ENCODE peak calls at places on chromosomes 16 and 17, in eight cellular contexts. G is PC-3, P is foreskin fibroblast, M is thoracic aorta, I is brain microvascular endothelial cell, Z is IMR-90, A is Caco-2, D is RWPE1. H is an unnamed sample.

GRCh38 chr16:249431-249830 is 14.8 kb downstream of the FAM234A start:
- DNase-seq in A (no peak), M (no peak), P (no peak), Z (no peak), G (no peak), D (no peak), I (no peak), H (no peak)

GRCh38 chr16:78058165-78058564 is 35.8 kb downstream of the CLEC3A start:
- DNase-seq in I (no peak), Z (no peak), G (no peak), M (no peak), P (no peak), A (no peak), D (no peak), H (no peak)

GRCh38 chr17:36946726-36947091 is 2.0 kb upstream of the AATF start:
- DNase-seq in Z (no peak), A (no peak), M (no peak), P (no peak), I (no peak), D (no peak), G (no peak), H (no peak)

GRCh38 chr17:45751466-45751865 is 32.7 kb upstream of the CRHR1 start:
- DNase-seq in Z (no peak), D (no peak), P (no peak), G (no peak), I (no peak), A (no peak), M (no peak), H (no peak)

GRCh38 chr16:75304521-75305363 is 53.3 kb upstream of the BCAR1 start:
- DNase-seq in G (peak), P (peak), M (peak), Z (peak), D (peak), A (peak), I (peak), H (peak)

GRCh38 chr17:43170766-43171681 is at the start of gene NBR1:
- DNase-seq in D (peak), I (peak), Z (peak), G (peak), A (peak), P (peak), M (peak), H (peak)

GRCh38 chr16:85252014-85252413 is 139.7 kb upstream of the CIBAR2 start:
- DNase-seq in Z (no peak), G (no peak), M (no peak), D (no peak), A (no peak), P (no peak), I (no peak), H (no peak)

GRCh38 chr16:71340406-71340805 is 18.1 kb upstream of the CALB2 start:
- DNase-seq in D (no peak), G (no peak), I (no peak), P (no peak), M (no peak), A (no peak), Z (no peak), H (no peak)

GRCh38 chr17:51256101-51256500 is 3.7 kb downstream of the MBTD1 start:
- DNase-seq in M (no peak), I (no peak), Z (no peak), G (no peak), P (no peak), D (no peak), A (no peak), H (no peak)

GRCh38 chr17:38915639-38915995 is 9.8 kb upstream of the LASP1NB start:
- DNase-seq in M (no peak), G (no peak), I (no peak), Z (no peak), A (no peak), D (no peak), P (no peak), H (no peak)

GRCh38 chr17:38918129-38918913 is 7.1 kb upstream of the LASP1NB start:
- DNase-seq in M (no peak), Z (no peak), G (no peak), D (no peak), A (no peak), I (no peak), P (no peak), H (no peak)

GRCh38 chr17:38916771-38917170 is 8.6 kb upstream of the LASP1NB start:
- DNase-seq in M (no peak), G (no peak), D (no peak), I (no peak), A (no peak), P (no peak), Z (no peak), H (no peak)

GRCh38 chr17:38918916-38919315 is 6.5 kb upstream of the LASP1NB start:
- DNase-seq in A (no peak), I (no peak), P (no peak), Z (no peak), M (no peak), D (no peak), G (no peak), H (no peak)

GRCh38 chr17:38917259-38917658 is 8.2 kb upstream of the LASP1NB start:
- DNase-seq in A (no peak), G (peak), D (no peak), I (no peak), M (no peak), Z (no peak), P (no peak), H (no peak)
- TF ChIP-seq CTCF in A (no peak), G (no peak), D (no peak), I (peak), M (no peak), Z (peak), P (no peak), H (no peak)

GRCh38 chr17:49515196-49515770 is 20.2 kb downstream of the NGFR start:
- DNase-seq in A (peak), Z (peak), P (peak), M (peak), D (peak), I (peak), G (peak), H (peak)
- TF ChIP-seq CTCF in A (no peak), Z (peak), P (peak), M (peak), D (no peak), I (peak), G (no peak), H (peak)

DNA sequence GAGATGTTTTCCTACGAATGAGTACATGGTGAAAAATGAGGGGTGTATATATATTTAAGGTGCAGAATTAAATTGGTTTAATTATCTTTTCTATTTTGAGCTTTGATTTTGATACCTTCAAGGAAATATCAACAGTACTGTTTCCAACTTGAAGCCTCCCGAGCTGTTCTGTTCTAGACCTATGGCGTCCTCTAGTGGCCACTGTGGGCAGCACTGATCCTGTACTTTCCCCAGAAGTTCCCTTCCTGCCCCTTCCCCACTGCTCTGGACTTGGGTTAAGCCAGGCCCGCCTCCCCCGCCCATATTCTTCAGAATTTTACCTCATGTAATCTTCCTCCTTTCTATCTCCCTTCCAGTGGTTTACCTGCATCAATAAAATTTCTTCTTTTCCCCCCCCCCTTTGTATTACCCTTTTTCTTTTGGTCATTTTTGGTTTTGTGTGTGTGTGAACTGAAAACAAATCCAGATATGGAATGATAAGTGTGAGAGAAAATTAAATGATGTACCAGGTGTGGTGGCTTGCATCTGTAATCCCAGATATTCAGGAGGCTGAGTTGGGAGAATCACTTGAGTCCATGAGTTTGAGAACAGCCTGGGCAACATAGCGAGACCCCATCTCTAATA is 1643.5 kb downstream of the TP53TG3F start:
- DNase-seq in I (no peak), G (no peak), P (no peak), D (no peak), Z (no peak), A (no peak), M (no peak), H (no peak)
- TF ChIP-seq CTCF in I (peak), G (no peak), P (no peak), D (no peak), Z (no peak), A (no peak), M (no peak), H (no peak)

GRCh38 chr17:40501499-40501911 is at the start of gene TNS4:
- DNase-seq in G (peak), D (peak), A (no peak), I (no peak), M (no peak), Z (no peak), P (no peak), H (no peak)

GRCh38 chr17:40500190-40500589 is 1.2 kb downstream of the TNS4 start:
- DNase-seq in M (no peak), P (no peak), I (no peak), A (no peak), D (no peak), Z (no peak), G (no peak), H (no peak)

GRCh38 chr17:40500709-40501108 is 714 bp downstream of the TNS4 start:
- DNase-seq in P (no peak), M (no peak), I (no peak), G (no peak), A (no peak), D (no peak), Z (no peak), H (no peak)

GRCh38 chr17:40498281-40499084 is 2.9 kb downstream of the TNS4 start:
- DNase-seq in G (no peak), M (no peak), D (no peak), A (no peak), Z (no peak), I (no peak), P (no peak), H (no peak)

DNA sequence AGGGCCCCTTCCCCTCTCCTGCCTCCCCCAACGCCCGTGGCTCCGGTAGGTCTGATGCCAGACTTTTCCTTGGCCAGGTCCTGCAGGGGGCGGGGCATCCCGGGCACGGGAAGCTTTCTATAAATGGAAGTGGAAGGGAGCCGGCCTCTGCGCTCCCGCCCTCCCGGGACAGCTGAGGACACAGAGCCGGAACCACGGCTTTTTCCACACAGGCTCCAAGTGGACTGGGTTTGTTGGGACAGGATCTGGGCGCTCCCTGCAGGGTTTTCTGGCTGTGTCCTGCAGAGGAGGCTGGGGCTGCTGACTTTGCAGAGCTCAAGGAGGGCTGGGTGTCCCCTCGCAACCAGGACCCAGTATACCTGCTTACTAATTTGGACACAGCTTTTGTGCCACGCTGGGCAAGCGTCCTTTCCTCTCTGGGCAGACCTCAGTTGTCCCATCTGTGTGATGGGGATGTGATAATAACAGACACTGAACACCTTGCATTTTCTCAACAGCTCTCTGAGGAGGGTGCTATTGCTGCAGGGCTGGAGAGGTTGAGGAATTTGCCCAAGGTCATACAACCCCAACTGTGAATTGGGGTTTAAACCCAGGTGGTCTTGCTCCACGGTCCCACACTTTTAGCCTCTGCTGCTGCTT is 1.8 kb downstream of the TNS4 start:
- DNase-seq in P (peak), D (no peak), Z (peak), A (peak), M (peak), I (peak), G (peak), H (no peak)
- TF ChIP-seq CTCF in P (no peak), D (no peak), Z (no peak), A (no peak), M (no peak), I (peak), G (no peak), H (peak)

DNA sequence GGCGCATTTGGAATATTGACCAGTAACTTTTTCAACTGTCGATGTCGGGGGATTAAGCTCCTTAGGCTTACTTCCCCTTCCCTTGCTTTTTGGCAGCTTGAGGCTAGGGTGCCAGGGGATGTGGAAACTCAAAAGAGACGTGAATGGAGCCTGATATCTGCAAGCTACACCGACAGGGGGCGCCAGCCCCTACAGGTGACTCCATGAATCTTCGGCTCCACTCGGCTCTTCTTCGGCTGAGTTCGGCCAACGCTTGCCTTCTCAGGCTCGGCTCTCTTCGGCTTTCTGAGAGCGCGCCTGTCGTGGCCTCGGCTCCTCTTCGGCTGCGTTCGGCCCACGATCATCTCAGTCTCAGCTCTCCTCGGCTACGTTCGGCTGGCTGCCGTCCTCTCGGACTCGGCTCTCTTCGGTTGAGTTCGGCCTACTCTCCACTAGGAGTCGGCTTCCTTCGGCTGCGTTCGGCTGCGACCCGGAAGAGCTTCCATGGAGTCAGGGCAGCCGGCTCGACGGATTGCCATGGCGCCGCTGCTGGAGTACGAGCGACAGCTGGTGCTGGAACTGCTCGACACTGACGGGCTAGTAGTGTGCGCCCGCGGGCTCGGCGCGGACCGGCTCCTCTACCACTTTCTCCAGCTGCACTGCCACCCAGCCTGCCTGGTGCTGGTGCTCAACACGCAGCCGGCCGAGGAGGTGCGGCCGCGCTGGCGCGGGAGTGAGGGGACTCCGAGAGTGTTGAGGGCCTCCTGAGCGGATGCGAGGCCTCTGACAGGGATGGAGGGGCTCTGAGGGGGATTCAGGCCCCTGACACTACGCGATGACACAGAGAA is at the start of gene ERCC4:
- DNase-seq in I (peak), P (peak), D (peak), M (peak), A (peak), Z (peak), G (peak), H (peak)
- TF ChIP-seq CTCF in I (peak), P (peak), D (peak), M (peak), A (peak), Z (peak), G (peak), H (peak)

GRCh38 chr17:17694229-17695081 is 13.2 kb downstream of the RAI1 start:
- DNase-seq in P (peak), G (peak), Z (peak), A (peak), I (peak), D (peak), M (peak), H (no peak)

GRCh38 chr17:17693955-17694228 is 12.6 kb downstream of the RAI1 start:
- DNase-seq in I (no peak), Z (no peak), M (no peak), D (no peak), P (no peak), A (no peak), G (no peak), H (no peak)

GRCh38 chr17:17692353-17693252 is 11.3 kb downstream of the RAI1 start:
- DNase-seq in M (no peak), P (no peak), I (no peak), Z (no peak), D (no peak), G (peak), A (no peak), H (no peak)

GRCh38 chr17:17691468-17692263 is 10.4 kb downstream of the RAI1 start:
- DNase-seq in A (no peak), G (no peak), M (no peak), Z (no peak), I (no peak), P (no peak), D (no peak), H (no peak)

GRCh38 chr17:17693253-17693954 is 12.1 kb downstream of the RAI1 start:
- DNase-seq in I (no peak), A (peak), G (peak), P (no peak), M (peak), D (peak), Z (no peak), H (no peak)
- TF ChIP-seq CTCF in I (peak), A (no peak), G (peak), P (no peak), M (no peak), D (no peak), Z (no peak), H (no peak)

GRCh38 chr16:87929986-87930385 is 6.3 kb downstream of the CA5A start:
- DNase-seq in I (no peak), G (no peak), P (no peak), Z (no peak), M (no peak), D (no peak), A (no peak), H (no peak)

GRCh38 chr16:87931504-87931903 is 4.8 kb downstream of the CA5A start:
- DNase-seq in I (peak), M (no peak), Z (no peak), A (no peak), G (no peak), D (no peak), P (no peak), H (no peak)

GRCh38 chr16:87933140-87933495 is 3.2 kb downstream of the CA5A start:
- DNase-seq in G (no peak), I (no peak), Z (no peak), D (no peak), M (no peak), A (no peak), P (no peak), H (no peak)

GRCh38 chr16:87927195-87927562 is 9.2 kb downstream of the CA5A start:
- DNase-seq in D (no peak), P (no peak), G (no peak), A (no peak), M (no peak), Z (no peak), I (no peak), H (no peak)

GRCh38 chr16:87930456-87930855 is 5.9 kb downstream of the CA5A start:
- DNase-seq in D (no peak), G (no peak), M (no peak), A (no peak), Z (no peak), I (no peak), P (no peak), H (no peak)
- TF ChIP-seq CTCF in D (no peak), G (peak), M (no peak), A (peak), Z (peak), I (peak), P (peak), H (peak)